ENCODE peak calls at places on chromosome 1, in five cellular contexts. P is HS-5; E is cardiac muscle cell; C is lung microvascular endothelial cell; D is activated T-helper 1 cell treated with anti-CD3 and anti-CD28 coated beads, Interleukin-2, amount 50 U/mL, for 16 hours. F is an unnamed sample.

GRCh38 chr1:3518756-3519155 is 64.3 kb downstream of the ARHGEF16 start:
- DNase-seq in D (no peak), E (no peak), C (no peak), P (no peak), F (no peak)

GRCh38 chr1:10903826-10904225 is 107.4 kb upstream of the CASZ1 start:
- DNase-seq in D (no peak), P (no peak), C (no peak), E (no peak), F (no peak)

GRCh38 chr1:26959722-26960624 is at the start of gene KDF1:
- DNase-seq in E (peak; percentile 39), D (peak; percentile 28), C (no peak), P (no peak), F (peak; percentile 53)

GRCh38 chr1:19353596-19353995 is 41.5 kb downstream of the SLC66A1 start:
- DNase-seq in C (no peak), P (no peak), E (no peak), D (no peak), F (peak; percentile 49)

GRCh38 chr1:151197863-151198253 is 494 bp upstream of the PIP5K1A start:
- DNase-seq in D (no peak), E (no peak), C (no peak), P (no peak), F (no peak)

GRCh38 chr1:205354259-205354904 is 2.3 kb downstream of the KLHDC8A start:
- DNase-seq in D (peak; percentile 20), P (no peak), E (peak; percentile 74), C (peak; percentile 69), F (peak; percentile 34)

GRCh38 chr1:41925712-41926111 is 7.0 kb upstream of the HIVEP3 start:
- DNase-seq in C (no peak), E (no peak), D (no peak), P (no peak), F (peak; percentile 98)

GRCh38 chr1:230108580-230108979 is 41.5 kb downstream of the GALNT2 start:
- DNase-seq in E (no peak), D (no peak), C (no peak), P (no peak), F (no peak)

GRCh38 chr1:180793451-180793850 is 119.2 kb upstream of the KIAA1614 start:
- DNase-seq in E (no peak), D (no peak), C (peak; percentile 9), P (no peak), F (no peak)

GRCh38 chr1:186404454-186405051 is 28.9 kb downstream of the ODR4 start:
- DNase-seq in C (peak; percentile 92), D (no peak), E (peak; percentile 39), P (no peak), F (peak; percentile 48)

GRCh38 chr1:222301653-222302052 is 246.3 kb downstream of the HHIPL2 start:
- DNase-seq in E (no peak), D (no peak), C (no peak), P (peak; percentile 2), F (no peak)

GRCh38 chr1:108051625-108052382 is 86.8 kb upstream of the VAV3 start:
- DNase-seq in E (peak; percentile 64), C (no peak), D (no peak), P (no peak), F (peak; percentile 76)

GRCh38 chr1:94986783-94987182 is 59.9 kb upstream of the CNN3 start:
- DNase-seq in E (no peak), C (peak; percentile 12), P (no peak), D (no peak), F (no peak)

GRCh38 chr1:58726581-58726980 is 26.7 kb upstream of the MYSM1 start:
- DNase-seq in E (no peak), P (no peak), C (no peak), D (no peak), F (no peak)

GRCh38 chr1:45014403-45015028 is 2.5 kb downstream of the UROD start:
- DNase-seq in E (peak; percentile 79), D (peak; percentile 60), P (peak; percentile 43), C (peak; percentile 88), F (peak; percentile 58)

GRCh38 chr1:11157867-11158266 is 31.3 kb upstream of the ANGPTL7 start:
- DNase-seq in E (no peak), C (no peak), P (peak; percentile 59), D (no peak), F (no peak)

GRCh38 chr1:26368006-26368405 is 4.5 kb downstream of the ZNF683 start:
- DNase-seq in D (no peak), P (no peak), E (no peak), C (no peak), F (no peak)

GRCh38 chr1:30933874-30934252 is 25.3 kb upstream of the SDC3 start:
- DNase-seq in E (peak; percentile 27), P (no peak), C (no peak), D (no peak), F (no peak)

F was measured in NCI-H748 treated with DMSO at 0.1 percent for 48 hours.